ENCODE peak calls at places on chromosome 20, in seven cellular contexts. J is psoas muscle, G is GM23248, Y is adrenal gland, T is IMR-90, N is GM12865, U is BJ. X is an unnamed sample.

GRCh38 chr20:20317195-20318113 is 50.5 kb upstream of the INSM1 start:
- DNase-seq in Y (no peak), J (no peak), N (peak), U (no peak), T (no peak), G (no peak), X (peak)

GRCh38 chr20:50558483-50558925 is 48.3 kb downstream of the PTPN1 start:
- DNase-seq in T (peak), J (no peak), U (peak), N (no peak), G (peak), Y (no peak), X (no peak)

GRCh38 chr20:54995021-54995420 is 519.6 kb downstream of the DOK5 start:
- DNase-seq in J (no peak), Y (no peak), T (no peak), N (no peak), U (no peak), G (no peak), X (no peak)

GRCh38 chr20:16066571-16066970 is 506.7 kb downstream of the KIF16B start:
- DNase-seq in T (no peak), G (no peak), J (no peak), Y (no peak), U (no peak), N (no peak), X (no peak)

GRCh38 chr20:969868-970267 is 32.2 kb downstream of the RSPO4 start:
- DNase-seq in U (no peak), J (no peak), G (peak), T (no peak), Y (no peak), N (no peak), X (no peak)

GRCh38 chr20:57470666-57471495 is 54.1 kb downstream of the CTCFL start:
- DNase-seq in Y (no peak), T (no peak), U (no peak), J (no peak), G (no peak), N (no peak), X (no peak)

GRCh38 chr20:44247676-44248419 is 740 bp downstream of the GDAP1L1 start:
- DNase-seq in U (no peak), N (peak), G (peak), T (peak), Y (peak), J (no peak), X (no peak)

GRCh38 chr20:59481082-59482018 is 123.0 kb upstream of the PHACTR3 start:
- DNase-seq in G (no peak), U (no peak), T (no peak), N (no peak), Y (no peak), J (no peak), X (no peak)

GRCh38 chr20:3734111-3734843 is 1.8 kb downstream of the HSPA12B start:
- DNase-seq in T (no peak), J (no peak), G (no peak), U (no peak), N (no peak), Y (no peak), X (no peak)

GRCh38 chr20:45154183-45154582 is 20.5 kb upstream of the PI3 start:
- DNase-seq in U (no peak), G (peak), J (no peak), N (no peak), Y (no peak), T (peak), X (no peak)

GRCh38 chr20:60113024-60113724 is 155.0 kb downstream of the CDH26 start:
- DNase-seq in Y (no peak), U (no peak), N (no peak), G (no peak), T (no peak), J (no peak), X (no peak)

GRCh38 chr20:20184711-20185110 is 132.4 kb downstream of the CFAP61 start:
- DNase-seq in T (no peak), U (no peak), Y (no peak), J (no peak), N (no peak), G (no peak), X (no peak)

GRCh38 chr20:20887593-20888272 is 175.3 kb upstream of the RALGAPA2 start:
- DNase-seq in U (no peak), N (no peak), T (no peak), Y (no peak), J (no peak), G (no peak), X (no peak)

GRCh38 chr20:54140067-54140466 is 33.7 kb downstream of the CYP24A1 start:
- DNase-seq in U (no peak), N (no peak), J (no peak), G (no peak), Y (no peak), T (no peak), X (no peak)

GRCh38 chr20:57259179-57260021 is 7.0 kb downstream of the BMP7 start:
- DNase-seq in U (no peak), Y (no peak), N (no peak), T (no peak), J (no peak), G (peak), X (no peak)

GRCh38 chr20:37538003-37538402 is 10.3 kb upstream of the BLCAP start:
- DNase-seq in Y (peak), G (peak), U (no peak), J (no peak), N (no peak), T (peak), X (no peak)

GRCh38 chr20:20212675-20213096 is 155.2 kb upstream of the INSM1 start:
- DNase-seq in Y (no peak), G (no peak), N (peak), J (no peak), U (no peak), T (no peak), X (no peak)

GRCh38 chr20:59010995-59011873 is 4.2 kb upstream of the CTSZ start:
- DNase-seq in N (no peak), J (no peak), U (peak), Y (no peak), T (peak), G (peak), X (no peak)

GRCh38 chr20:31256959-31257358 is 505 bp upstream of the DEFB115 start:
- DNase-seq in N (no peak), J (no peak), T (no peak), U (no peak), G (no peak), Y (no peak), X (no peak)

GRCh38 chr20:50193851-50194830 is 3.5 kb downstream of the CEBPB start:
- DNase-seq in N (no peak), G (peak), J (peak), T (peak), Y (peak), U (no peak), X (no peak)

GRCh38 chr20:51492167-51493092 is 50.1 kb downstream of the NFATC2 start:
- DNase-seq in T (no peak), G (peak), N (no peak), U (no peak), Y (peak), J (peak), X (no peak)

GRCh38 chr20:859661-860294 is 26.3 kb downstream of the FAM110A start:
- DNase-seq in J (no peak), Y (no peak), T (peak), G (peak), U (no peak), N (no peak), X (no peak)

GRCh38 chr20:47985092-47985850 is 200.0 kb upstream of the SULF2 start:
- DNase-seq in Y (no peak), U (peak), T (peak), N (peak), G (peak), J (no peak), X (no peak)

GRCh38 chr20:31740208-31740607 is 1.1 kb downstream of the TPX2 start:
- DNase-seq in Y (no peak), U (no peak), N (peak), T (peak), J (no peak), G (peak), X (no peak)

GRCh38 chr20:58017237-58017969 is 211.1 kb downstream of the ANKRD60 start:
- DNase-seq in T (peak), Y (no peak), N (no peak), U (no peak), G (peak), J (no peak), X (no peak)

GRCh38 chr20:16575390-16576140 is 2.3 kb upstream of the KIF16B start:
- DNase-seq in U (no peak), N (peak), Y (no peak), J (no peak), G (no peak), T (no peak), X (no peak)

GRCh38 chr20:24993337-24994185 is 1.0 kb upstream of the APMAP start:
- DNase-seq in N (no peak), U (no peak), J (no peak), G (peak), T (peak), Y (no peak), X (no peak)

GRCh38 chr20:64056889-64057627 is 5.9 kb upstream of the TCEA2 start:
- DNase-seq in U (no peak), Y (no peak), G (no peak), N (no peak), T (no peak), J (no peak), X (no peak)

GRCh38 chr20:47196091-47197081 is 160.1 kb downstream of the ZMYND8 start:
- DNase-seq in T (peak), U (no peak), G (peak), Y (peak), J (peak), N (peak), X (peak)

GRCh38 chr20:3193806-3194616 is 10.5 kb downstream of the DDRGK1 start:
- DNase-seq in J (no peak), G (no peak), N (no peak), Y (no peak), T (no peak), U (no peak), X (no peak)

GRCh38 chr20:9911519-9911918 is 72.6 kb upstream of the PAK5 start:
- DNase-seq in U (no peak), G (no peak), N (no peak), J (no peak), Y (no peak), T (no peak), X (no peak)

GRCh38 chr20:2327620-2328555 is 32.1 kb downstream of the TGM3 start:
- DNase-seq in J (no peak), Y (no peak), N (no peak), G (no peak), U (no peak), T (no peak), X (no peak)

GRCh38 chr20:63733117-63733516 is 3.3 kb upstream of the LIME1 start:
- DNase-seq in J (no peak), Y (no peak), T (no peak), G (no peak), U (no peak), N (no peak), X (no peak)

GRCh38 chr20:47727170-47727880 is 58.0 kb downstream of the SULF2 start:
- DNase-seq in Y (peak), T (no peak), G (no peak), N (peak), U (no peak), J (peak), X (peak)

GRCh38 chr20:7285918-7286556 is 518.6 kb downstream of the BMP2 start:
- DNase-seq in T (peak), G (peak), U (peak), Y (peak), N (peak), J (peak), X (peak)
- H3K4me3 ChIP-seq in T (no peak), G (no peak), U (no peak), Y (no peak), N (no peak), J (no peak), X (no peak)

DNA sequence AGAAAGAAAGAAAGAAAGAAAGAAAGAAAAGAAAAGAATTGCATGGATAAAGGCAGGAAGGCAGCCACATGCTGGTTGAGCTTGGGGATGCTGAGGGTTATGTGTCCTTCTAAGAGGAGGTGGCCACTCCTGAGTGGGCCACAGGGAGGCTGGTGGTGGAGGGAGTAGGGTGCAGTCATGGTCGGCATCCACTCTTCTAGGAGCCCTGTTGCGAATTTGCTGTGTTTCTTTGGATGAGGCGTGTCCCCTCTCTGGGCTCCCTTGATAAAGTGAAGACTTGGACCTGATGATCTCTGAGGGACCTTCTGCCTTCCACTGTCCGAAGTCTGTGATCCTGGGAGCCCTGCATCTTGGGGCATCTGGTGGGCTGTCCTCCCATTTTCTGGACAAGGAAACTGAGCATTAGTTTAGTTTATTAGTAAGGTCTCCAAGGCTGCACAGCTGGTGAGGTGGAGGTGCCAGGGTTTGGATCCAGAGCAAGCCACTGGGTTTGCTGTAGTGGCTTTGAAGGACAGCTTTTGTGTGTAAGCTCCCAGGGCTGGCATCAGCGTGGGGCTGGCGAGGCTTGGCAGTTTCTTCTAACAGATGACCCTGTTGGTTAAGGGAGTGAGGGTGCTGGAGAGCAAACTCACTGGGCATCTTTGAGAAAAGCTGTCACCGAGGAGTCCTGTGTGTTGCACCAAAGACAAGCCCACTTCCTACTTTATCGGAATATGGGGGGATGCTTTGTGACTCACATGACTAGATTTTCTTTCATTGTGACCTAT is 4.3 kb downstream of the DLGAP4 start:
- DNase-seq in J (no peak), N (no peak), U (no peak), G (no peak), T (no peak), Y (no peak), X (no peak)
- H3K4me3 ChIP-seq in J (no peak), N (no peak), U (no peak), G (no peak), T (no peak), Y (no peak), X (no peak)

DNA sequence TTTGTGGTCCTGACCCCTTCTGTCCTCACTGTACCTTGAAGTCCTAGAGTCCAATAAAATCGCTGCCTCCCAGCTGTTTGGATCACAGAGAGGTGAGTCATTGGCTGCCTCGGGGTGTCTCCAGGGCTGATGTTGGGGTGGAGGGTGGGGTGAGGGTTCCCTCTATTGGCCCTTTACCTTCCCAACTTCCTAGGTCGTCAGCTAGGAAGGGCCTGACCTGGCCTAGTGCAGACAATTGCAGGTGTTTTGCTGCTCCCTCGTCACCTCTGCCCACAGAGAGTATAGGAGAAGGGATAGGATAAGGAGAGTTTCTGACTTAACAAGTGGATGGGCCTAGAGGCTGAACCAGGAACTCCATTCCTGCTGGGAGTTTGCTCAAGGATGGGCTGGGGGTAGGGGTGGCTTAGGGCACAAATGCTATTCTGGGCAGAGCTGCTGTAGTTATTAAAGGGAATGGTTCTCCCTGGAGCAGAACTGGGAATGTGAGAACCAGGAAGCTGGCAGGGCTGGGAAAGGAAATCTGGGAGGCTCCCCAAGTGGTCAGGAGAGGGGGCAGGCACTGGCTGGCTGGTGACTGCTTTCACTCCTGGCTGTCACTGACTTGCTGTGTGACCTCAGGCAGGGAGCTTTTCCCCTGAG is 1.4 kb downstream of the TP53INP2 start:
- DNase-seq in J (no peak), Y (peak), T (peak), G (peak), N (no peak), U (no peak), X (no peak)
- H3K4me3 ChIP-seq in J (peak), Y (peak), T (peak), G (peak), N (no peak), U (no peak), X (no peak)

GRCh38 chr20:35661013-35661412 is 3.7 kb downstream of the CPNE1 start:
- DNase-seq in G (peak), J (no peak), N (no peak), Y (no peak), U (no peak), T (no peak), X (no peak)

GRCh38 chr20:35657271-35657670 is 7.4 kb downstream of the CPNE1 start:
- DNase-seq in Y (no peak), U (no peak), T (peak), J (no peak), G (no peak), N (no peak), X (no peak)

GRCh38 chr20:35662541-35662940 is 2.2 kb downstream of the CPNE1 start:
- DNase-seq in U (no peak), T (no peak), J (no peak), Y (no peak), N (peak), G (peak), X (no peak)

GRCh38 chr20:35661908-35662307 is 2.8 kb downstream of the CPNE1 start:
- DNase-seq in T (no peak), G (no peak), J (no peak), Y (no peak), N (no peak), U (no peak), X (no peak)

DNA sequence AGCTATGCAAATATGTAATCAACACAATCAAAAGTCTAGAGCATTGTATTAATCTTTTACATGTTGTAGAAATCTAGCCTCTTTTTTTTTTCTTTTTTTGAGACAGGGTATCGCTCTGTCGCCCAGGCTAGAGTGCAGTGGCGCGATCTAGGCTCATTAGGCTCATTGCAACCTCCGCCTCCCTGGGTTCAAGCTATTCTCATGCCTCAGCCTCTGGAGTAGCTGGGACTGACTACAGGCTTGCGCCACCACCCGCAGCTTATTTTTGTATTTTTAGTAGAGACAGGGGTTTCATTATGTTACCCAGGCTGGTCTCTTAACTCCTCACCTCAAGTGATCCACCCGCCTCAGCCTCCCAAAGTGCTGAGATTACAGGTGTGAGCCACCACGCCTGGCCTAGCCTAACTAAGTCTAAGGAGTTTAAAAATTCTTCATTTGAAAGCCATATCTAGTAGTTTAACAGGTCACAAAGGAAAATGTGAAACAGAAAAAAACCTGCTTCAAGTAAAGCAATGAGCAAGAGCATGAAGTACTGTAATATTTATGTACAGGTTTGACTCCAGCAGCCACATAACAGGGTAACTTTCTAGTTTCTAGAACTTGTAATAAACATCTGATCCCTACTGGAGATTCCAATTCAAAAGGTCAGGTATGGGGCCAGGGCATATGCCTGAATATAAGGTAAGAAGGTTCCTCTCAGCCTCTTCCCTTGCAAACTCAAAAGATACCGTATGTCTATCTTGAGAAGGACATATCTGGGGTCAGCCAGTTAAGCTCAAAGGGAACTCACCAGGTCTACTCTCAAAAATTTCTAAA is 4.4 kb downstream of the CPNE1 start:
- DNase-seq in U (no peak), N (peak), J (no peak), G (no peak), T (no peak), Y (no peak), X (no peak)
- H3K4me3 ChIP-seq in U (no peak), N (no peak), J (peak), G (peak), T (no peak), Y (no peak), X (no peak)